ENCODE peak calls at places on chromosomes 16 and 17, in eight cellular contexts. U, Z, N, D, T, A, E and M are unnamed samples.

GRCh38 chr17:9645858-9646555 is 690 bp downstream of the USP43 start:
- DNase-seq in U (no peak), Z (peak; percentile 3), N (peak; percentile 79), D (no peak), T (peak; percentile 25), A (peak; percentile 67), E (no peak), M (peak; percentile 14)

GRCh38 chr16:77564791-77565390 is 130.1 kb upstream of the ADAMTS18 start:
- DNase-seq in U (no peak), Z (no peak), N (no peak), D (no peak), T (no peak), A (no peak), E (no peak), M (no peak)

GRCh38 chr17:65936013-65936412 is 255.9 kb downstream of the CEP112 start:
- DNase-seq in U (no peak), Z (no peak), N (no peak), D (peak; percentile 29), T (no peak), A (no peak), E (no peak), M (no peak)

GRCh38 chr16:20910781-20911321 is 10.3 kb downstream of the LYRM1 start:
- DNase-seq in U (no peak), Z (peak; percentile 97), N (no peak), D (peak; percentile 88), T (no peak), A (no peak), E (no peak), M (no peak)

GRCh38 chr16:11128211-11129123 is 127.5 kb downstream of the SOCS1 start:
- DNase-seq in U (no peak), Z (peak; percentile 39), N (no peak), D (no peak), T (no peak), A (no peak), E (peak; percentile 72), M (no peak)

GRCh38 chr16:55047331-55047730 is 116.7 kb downstream of the IRX5 start:
- DNase-seq in U (no peak), Z (no peak), N (no peak), D (no peak), T (no peak), A (no peak), E (no peak), M (no peak)

GRCh38 chr16:1983544-1984346 is at the start of gene GFER:
- DNase-seq in U (peak; percentile 51), Z (peak; percentile 91), N (peak; percentile 98), D (peak; percentile 12), T (peak; percentile 91), A (peak; percentile 98), E (peak; percentile 84), M (peak; percentile 85)

GRCh38 chr16:15457958-15458357 is 23.6 kb downstream of the BMERB1 start:
- DNase-seq in U (no peak), Z (no peak), N (no peak), D (no peak), T (no peak), A (no peak), E (no peak), M (no peak)

GRCh38 chr16:19757762-19758595 is 39.9 kb downstream of the IQCK start:
- DNase-seq in U (peak; percentile 26), Z (no peak), N (no peak), D (peak; percentile 5), T (no peak), A (no peak), E (no peak), M (no peak)

GRCh38 chr16:51408357-51408756 is 257.3 kb upstream of the SALL1 start:
- DNase-seq in U (no peak), Z (no peak), N (no peak), D (peak; percentile 36), T (no peak), A (peak; percentile 70), E (no peak), M (no peak)

GRCh38 chr17:29825604-29826003 is 104.4 kb downstream of the SSH2 start:
- DNase-seq in U (no peak), Z (no peak), N (no peak), D (no peak), T (no peak), A (peak; percentile 7), E (no peak), M (no peak)

GRCh38 chr17:57506253-57506911 is 238.7 kb downstream of the CCDC182 start:
- DNase-seq in U (no peak), Z (no peak), N (no peak), D (no peak), T (no peak), A (no peak), E (no peak), M (no peak)

GRCh38 chr16:12587646-12588277 is 215.9 kb downstream of the CPPED1 start:
- DNase-seq in U (no peak), Z (no peak), N (no peak), D (no peak), T (no peak), A (no peak), E (no peak), M (no peak)

GRCh38 chr17:50079334-50080095 is 15.6 kb upstream of the PDK2 start:
- DNase-seq in U (peak; percentile 68), Z (no peak), N (peak; percentile 85), D (no peak), T (no peak), A (peak; percentile 86), E (no peak), M (no peak)

GRCh38 chr17:35900693-35901487 is 20.7 kb upstream of the CCL5 start:
- DNase-seq in U (no peak), Z (no peak), N (no peak), D (no peak), T (no peak), A (no peak), E (no peak), M (no peak)

GRCh38 chr16:8543258-8543657 is 47.1 kb downstream of the TMEM114 start:
- DNase-seq in U (no peak), Z (no peak), N (no peak), D (no peak), T (no peak), A (no peak), E (no peak), M (no peak)

GRCh38 chr16:1037023-1037933 is 35.3 kb upstream of the SSTR5 start:
- DNase-seq in U (no peak), Z (no peak), N (peak; percentile 18), D (peak; percentile 34), T (no peak), A (peak; percentile 62), E (no peak), M (no peak)

GRCh38 chr16:72027669-72028378 is 19.3 kb downstream of the DHODH start:
- DNase-seq in U (no peak), Z (no peak), N (no peak), D (no peak), T (no peak), A (no peak), E (no peak), M (no peak)

GRCh38 chr17:28331891-28332420 is 3.3 kb downstream of the IFT20 start:
- DNase-seq in U (no peak), Z (no peak), N (no peak), D (no peak), T (no peak), A (no peak), E (no peak), M (no peak)

GRCh38 chr17:66397486-66397885 is 95.1 kb downstream of the PRKCA start:
- DNase-seq in U (no peak), Z (no peak), N (no peak), D (no peak), T (no peak), A (no peak), E (no peak), M (no peak)

GRCh38 chr17:63774141-63774981 is at the start of gene DDX42:
- DNase-seq in U (peak; percentile 36), Z (no peak), N (peak; percentile 94), D (no peak), T (peak; percentile 90), A (peak; percentile 90), E (peak; percentile 39), M (peak; percentile 21)

GRCh38 chr16:57938484-57938883 is 32.4 kb downstream of the CNGB1 start:
- DNase-seq in U (no peak), Z (no peak), N (no peak), D (no peak), T (no peak), A (no peak), E (no peak), M (no peak)

GRCh38 chr16:80974649-80975376 is 31.9 kb downstream of the CMC2 start:
- DNase-seq in U (no peak), Z (no peak), N (no peak), D (no peak), T (no peak), A (no peak), E (no peak), M (peak; percentile 67)

GRCh38 chr16:67150833-67151396 is at the start of gene B3GNT9:
- DNase-seq in U (peak; percentile 78), Z (no peak), N (peak; percentile 84), D (no peak), T (peak; percentile 78), A (peak; percentile 54), E (peak; percentile 78), M (no peak)

GRCh38 chr16:62225675-62226074 is 189.4 kb upstream of the CDH8 start:
- DNase-seq in U (peak; percentile 54), Z (peak; percentile 65), N (peak; percentile 94), D (peak; percentile 27), T (peak; percentile 41), A (no peak), E (no peak), M (peak; percentile 44)

GRCh38 chr17:75876938-75877751 is 1.2 kb downstream of the TRIM47 start:
- DNase-seq in U (no peak), Z (no peak), N (peak; percentile 45), D (no peak), T (peak; percentile 94), A (peak; percentile 82), E (peak; percentile 98), M (peak; percentile 50)

GRCh38 chr17:19533718-19534561 is at the start of gene SLC47A1:
- DNase-seq in U (no peak), Z (no peak), N (peak; percentile 60), D (no peak), T (peak; percentile 58), A (peak; percentile 4), E (peak; percentile 35), M (no peak)